ENCODE peak calls at places on chromosome 1, in eight cellular contexts. T is lower lobe of right lung; P is cardiac fibroblast; N is COR-L47; V is NCI-H1694; C is NB4; I is choroid plexus epithelial cell; B is activated CD8-positive, alpha-beta memory T cell treated with anti-CD3 and anti-CD28 coated beads for 1 hour. L is an unnamed sample.
A peak's percentile ranks its signal among the peaks of the same experiment; 100 is the strongest.

GRCh38 chr1:221044538-221044937 is 165.3 kb downstream of the HLX start:
- DNase-seq in T (no peak), P (no peak), N (no peak), V (no peak), C (no peak), I (no peak), B (no peak), L (no peak)

GRCh38 chr1:235074335-235075120 is 54.1 kb downstream of the TOMM20 start:
- DNase-seq in T (peak; percentile 51), P (peak; percentile 92), N (peak; percentile 82), V (peak; percentile 47), C (peak; percentile 84), I (peak; percentile 62), B (no peak), L (peak; percentile 79)

GRCh38 chr1:231091853-231092301 is 51.8 kb upstream of the FAM89A start:
- DNase-seq in T (peak; percentile 57), P (peak; percentile 26), N (no peak), V (peak; percentile 52), C (peak; percentile 68), I (peak; percentile 38), B (peak; percentile 10), L (no peak)

GRCh38 chr1:112714313-112715263 is 544 bp downstream of the PPM1J start:
- DNase-seq in T (no peak), P (peak; percentile 22), N (no peak), V (no peak), C (peak; percentile 25), I (no peak), B (no peak), L (no peak)

GRCh38 chr1:186418503-186418902 is 42.4 kb downstream of the PDC start:
- DNase-seq in T (no peak), P (no peak), N (no peak), V (no peak), C (no peak), I (peak; percentile 47), B (no peak), L (peak; percentile 8)

GRCh38 chr1:233607252-233608119 is 6.4 kb upstream of the KCNK1 start:
- DNase-seq in T (no peak), P (no peak), N (no peak), V (no peak), C (no peak), I (no peak), B (no peak), L (peak; percentile 38)

GRCh38 chr1:59383963-59384362 is 87.1 kb downstream of the FGGY start:
- DNase-seq in T (no peak), P (no peak), N (no peak), V (no peak), C (no peak), I (no peak), B (no peak), L (no peak)

GRCh38 chr1:44721521-44722361 is 9.2 kb downstream of the RNU5D-1 start:
- DNase-seq in T (peak; percentile 78), P (peak; percentile 94), N (no peak), V (no peak), C (peak; percentile 99), I (peak; percentile 97), B (no peak), L (peak; percentile 94)

GRCh38 chr1:90114521-90115141 is 119.7 kb downstream of the ZNF326 start:
- DNase-seq in T (no peak), P (peak; percentile 74), N (peak; percentile 68), V (peak; percentile 83), C (peak; percentile 59), I (peak; percentile 77), B (no peak), L (peak; percentile 6)

GRCh38 chr1:210328032-210328745 is 513 bp upstream of the HHAT start:
- DNase-seq in T (no peak), P (no peak), N (no peak), V (no peak), C (no peak), I (no peak), B (no peak), L (no peak)

GRCh38 chr1:77126309-77126708 is 92.9 kb downstream of the PIGK start:
- DNase-seq in T (no peak), P (peak; percentile 87), N (peak; percentile 60), V (peak; percentile 75), C (peak; percentile 61), I (peak; percentile 93), B (no peak), L (peak; percentile 54)

GRCh38 chr1:62353853-62354252 is 34.6 kb upstream of the KANK4 start:
- DNase-seq in T (no peak), P (no peak), N (no peak), V (no peak), C (no peak), I (no peak), B (no peak), L (no peak)

GRCh38 chr1:203557958-203558760 is 64.2 kb downstream of the OPTC start:
- DNase-seq in T (no peak), P (peak; percentile 99), N (no peak), V (no peak), C (peak; percentile 70), I (peak; percentile 92), B (no peak), L (peak; percentile 100)

L was measured in astrocyte.